ENCODE peak calls at places on chromosomes 5 and 9, in four cellular contexts. Z is K562, N is SK-N-SH, C is H1. E is an unnamed sample.

GRCh38 chr5:82564963-82565362 is 286.8 kb upstream of the RPS23 start:
- DNase-seq in N (no peak), C (no peak), Z (no peak), E (no peak)

GRCh38 chr5:66739923-66740322 is 143.7 kb downstream of the MAST4 start:
- DNase-seq in Z (no peak), C (no peak), N (no peak), E (no peak)

GRCh38 chr5:55604611-55605067 is 69.9 kb upstream of the PLPP1 start:
- DNase-seq in C (no peak), N (no peak), Z (no peak), E (no peak)

GRCh38 chr5:136123236-136123768 is 9.3 kb upstream of the SMAD5 start:
- DNase-seq in Z (no peak), C (no peak), N (no peak), E (no peak)

GRCh38 chr5:72296251-72296650 is 23.8 kb downstream of the MRPS27 start:
- DNase-seq in N (no peak), C (no peak), Z (no peak), E (no peak)

GRCh38 chr5:103120607-103121200 is 603 bp downstream of the PPIP5K2 start:
- DNase-seq in N (peak), C (no peak), Z (peak), E (no peak)

GRCh38 chr5:7393921-7394799 is 1.8 kb upstream of the ADCY2 start:
- DNase-seq in C (no peak), N (no peak), Z (no peak), E (peak)

GRCh38 chr5:80686757-80687156 is 32.0 kb upstream of the DHFR start:
- DNase-seq in C (no peak), N (no peak), Z (no peak), E (no peak)

GRCh38 chr9:127341152-127341551 is 55.8 kb upstream of the SLC2A8 start:
- DNase-seq in N (no peak), C (no peak), Z (no peak), E (no peak)

GRCh38 chr5:124583469-124584350 is 162.7 kb downstream of the ZNF608 start:
- DNase-seq in N (no peak), Z (peak), C (no peak), E (no peak)

GRCh38 chr5:620586-621180 is 8.5 kb downstream of the CEP72 start:
- DNase-seq in Z (no peak), C (no peak), N (no peak), E (no peak)

GRCh38 chr5:31237159-31237558 is 43.7 kb downstream of the CDH6 start:
- DNase-seq in Z (no peak), C (no peak), N (peak), E (no peak)

GRCh38 chr5:58042933-58043606 is 416.8 kb downstream of the PLK2 start:
- DNase-seq in Z (peak), N (no peak), C (no peak), E (no peak)

GRCh38 chr9:135349963-135350360 is 129.6 kb upstream of the PPP1R26 start:
- DNase-seq in Z (no peak), N (no peak), C (no peak), E (no peak)

GRCh38 chr5:21709766-21710165 is 1143.4 kb downstream of the CDH12 start:
- DNase-seq in N (no peak), C (no peak), Z (no peak), E (no peak)

DNA sequence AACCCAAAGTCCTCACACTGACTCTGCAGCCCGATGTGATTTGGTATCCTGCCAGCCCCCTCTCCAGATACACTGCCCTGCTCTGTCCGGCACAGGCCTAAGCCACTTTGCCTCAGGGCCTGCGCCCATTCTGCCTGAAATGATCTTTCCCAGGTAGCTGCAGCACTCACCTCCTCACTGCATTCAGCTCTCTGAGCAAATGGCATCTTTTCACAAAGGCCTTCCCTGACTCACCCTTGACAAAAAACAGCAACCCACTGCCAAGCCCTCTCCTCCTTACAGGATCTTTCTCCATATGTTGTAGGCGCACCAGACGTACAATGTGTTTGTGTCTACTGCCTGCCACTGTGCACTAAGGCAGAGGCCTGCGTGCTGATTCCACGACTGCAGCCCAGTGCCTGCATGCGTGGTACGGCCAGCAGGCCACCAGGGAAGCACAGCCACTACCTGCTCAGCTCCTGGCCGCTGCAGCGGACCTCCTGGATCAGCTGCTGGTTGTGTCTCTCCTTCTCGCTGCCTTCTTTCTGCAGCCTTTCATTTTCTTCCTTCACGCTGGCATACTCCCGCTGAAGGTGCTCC is 171.2 kb downstream of the CDK5RAP2 start:
- DNase-seq in C (no peak), N (peak), Z (no peak), E (no peak)
- TF ChIP-seq TEAD4 in C (no peak), N (no peak), Z (no peak), E (no peak)

DNA sequence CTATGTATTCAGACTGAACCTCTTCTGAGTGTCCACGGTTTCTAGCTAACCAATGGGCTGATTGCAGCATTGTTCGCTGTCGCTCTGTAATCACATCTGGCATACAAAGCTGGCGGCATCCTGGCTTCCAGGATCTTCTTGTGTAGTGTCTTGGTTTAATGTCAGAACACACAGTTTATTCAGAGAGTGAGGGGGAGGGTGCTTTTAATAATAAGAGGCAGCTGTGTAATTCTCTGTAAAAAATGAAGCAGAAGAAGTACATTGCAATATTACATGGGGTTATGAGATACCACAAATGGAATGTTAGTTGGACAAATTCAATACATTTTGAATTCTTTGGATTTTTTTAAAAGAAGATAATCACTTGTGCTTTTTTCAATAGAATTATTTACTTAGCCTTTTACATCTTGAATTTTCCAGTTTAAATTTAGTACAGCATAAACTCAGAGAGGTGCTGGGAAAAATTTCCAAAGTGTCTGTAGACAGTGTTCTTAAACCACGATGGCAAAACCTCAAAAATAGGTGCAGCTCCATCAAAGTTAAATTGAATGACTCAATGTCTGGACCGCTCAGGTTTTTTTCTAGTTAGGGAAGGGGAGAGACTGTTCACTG is 206.0 kb downstream of the PCSK1 start:
- DNase-seq in N (no peak), Z (no peak), C (no peak), E (no peak)
- TF ChIP-seq TEAD4 in N (peak), Z (no peak), C (no peak), E (no peak)

GRCh38 chr9:131801811-131802210 is 61.9 kb upstream of the RAPGEF1 start:
- DNase-seq in C (no peak), Z (no peak), N (no peak), E (peak)
- TF ChIP-seq TEAD4 in C (no peak), Z (no peak), N (no peak), E (no peak)

GRCh38 chr5:138275895-138276294 is 1.5 kb upstream of the GFRA3 start:
- DNase-seq in N (no peak), C (no peak), Z (no peak), E (no peak)

GRCh38 chr5:138274189-138274853 is at the start of gene GFRA3:
- DNase-seq in N (peak), C (no peak), Z (peak), E (peak)

GRCh38 chr5:138273834-138274188 is 610 bp downstream of the GFRA3 start:
- DNase-seq in Z (no peak), C (no peak), N (no peak), E (no peak)

GRCh38 chr5:138276402-138277054 is 2.1 kb upstream of the GFRA3 start:
- DNase-seq in N (peak), C (no peak), Z (no peak), E (no peak)

DNA sequence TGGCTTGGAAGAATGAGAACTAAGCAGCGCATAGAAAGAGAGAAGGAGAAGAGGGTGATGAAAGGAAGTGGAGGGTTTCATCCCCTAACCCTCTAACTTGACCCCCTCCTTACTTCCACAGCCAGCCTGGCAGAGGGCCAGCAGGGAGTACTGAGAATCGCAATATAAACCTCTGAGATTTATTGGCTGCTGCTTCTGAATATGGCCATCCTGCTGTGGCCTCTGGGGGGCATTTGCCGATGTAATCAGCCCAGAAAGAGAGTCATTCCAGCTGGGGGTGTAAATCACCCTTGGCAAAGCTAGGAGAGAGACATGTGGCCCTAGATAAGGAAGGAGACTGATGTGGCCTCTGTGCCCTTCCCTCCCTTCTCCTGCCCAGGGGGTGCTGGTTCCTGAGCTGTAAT is 960 bp upstream of the GFRA3 start:
- DNase-seq in C (no peak), N (peak), Z (peak), E (no peak)
- TF ChIP-seq TEAD4 in C (no peak), N (no peak), Z (no peak), E (no peak)

GRCh38 chr5:170265527-170265926 is 32.0 kb downstream of the LCP2 start:
- DNase-seq in N (no peak), Z (peak), C (no peak), E (no peak)
- TF ChIP-seq TEAD4 in N (no peak), Z (no peak), C (no peak), E (no peak)

E was measured in WTC11.